ENCODE peak calls at places on chromosomes 13 and 19, in seven cellular contexts. G is GF-D8; T is amygdala; Y is lower leg skin; K is stimulated activated CD8-positive, alpha-beta memory T cell treated with anti-CD3 and anti-CD28 coated beads, Interleukin-12 subunit alpha, Interleukin-12 subunit beta, amount 100 ng/mL, for 4 hours; V is glutamatergic neuron; H is body of pancreas. M is an unnamed sample.

GRCh38 chr19:14320253-14320652 is 61.0 kb upstream of the ADGRE5 start:
- DNase-seq in G (no peak), T (no peak), Y (no peak), K (no peak), V (no peak), H (no peak), M (no peak)

GRCh38 chr13:26475176-26476110 is 82.0 kb upstream of the WASF3 start:
- DNase-seq in G (no peak), T (no peak), Y (no peak), K (no peak), V (no peak), H (no peak), M (no peak)

GRCh38 chr13:39526499-39526898 is 76.5 kb downstream of the LHFPL6 start:
- DNase-seq in G (no peak), T (no peak), Y (no peak), K (no peak), V (no peak), H (no peak), M (no peak)

GRCh38 chr13:42109957-42110356 is 61.5 kb downstream of the DGKH start:
- DNase-seq in G (no peak), T (no peak), Y (no peak), K (no peak), V (no peak), H (no peak), M (no peak)

GRCh38 chr13:42740753-42741152 is 40.6 kb upstream of the FAM216B start:
- DNase-seq in G (no peak), T (peak), Y (peak), K (no peak), V (no peak), H (peak), M (no peak)

GRCh38 chr13:59982631-59983382 is 180.9 kb downstream of the DIAPH3 start:
- DNase-seq in G (no peak), T (no peak), Y (no peak), K (no peak), V (no peak), H (no peak), M (no peak)

GRCh38 chr13:22271963-22272362 is 601.1 kb downstream of the FGF9 start:
- DNase-seq in G (no peak), T (no peak), Y (no peak), K (no peak), V (no peak), H (no peak), M (no peak)

GRCh38 chr13:45702088-45702487 is at the start of gene CBY2:
- DNase-seq in G (no peak), T (no peak), Y (no peak), K (no peak), V (no peak), H (no peak), M (no peak)

GRCh38 chr13:70386919-70387318 is 278.7 kb upstream of the KLHL1 start:
- DNase-seq in G (no peak), T (no peak), Y (no peak), K (no peak), V (no peak), H (no peak), M (no peak)

GRCh38 chr19:32367948-32368536 is 22.6 kb downstream of the ZNF507 start:
- DNase-seq in G (no peak), T (no peak), Y (no peak), K (no peak), V (no peak), H (no peak), M (no peak)

GRCh38 chr19:46737275-46737654 is 8.6 kb upstream of the FKRP start:
- DNase-seq in G (no peak), T (no peak), Y (no peak), K (no peak), V (no peak), H (no peak), M (no peak)

GRCh38 chr19:4624733-4625362 is 14.5 kb upstream of the TNFAIP8L1 start:
- DNase-seq in G (no peak), T (no peak), Y (no peak), K (no peak), V (no peak), H (no peak), M (no peak)

GRCh38 chr19:13053761-13054604 is 48.7 kb downstream of the LYL1 start:
- DNase-seq in G (no peak), T (peak), Y (peak), K (no peak), V (peak), H (peak), M (no peak)

GRCh38 chr13:79901336-79901735 is 420.4 kb downstream of the NDFIP2 start:
- DNase-seq in G (no peak), T (no peak), Y (no peak), K (no peak), V (no peak), H (no peak), M (no peak)

GRCh38 chr19:2139385-2140192 is 11.8 kb downstream of the AP3D1 start:
- DNase-seq in G (no peak), T (no peak), Y (no peak), K (no peak), V (no peak), H (no peak), M (no peak)

GRCh38 chr13:27721681-27722080 is 70.6 kb upstream of the GSX1 start:
- DNase-seq in G (no peak), T (no peak), Y (no peak), K (no peak), V (no peak), H (no peak), M (no peak)

GRCh38 chr19:31944286-31944685 is 401.1 kb upstream of the ZNF507 start:
- DNase-seq in G (no peak), T (no peak), Y (no peak), K (no peak), V (no peak), H (no peak), M (no peak)

GRCh38 chr19:40398417-40399056 is 8.6 kb upstream of the HIPK4 start:
- DNase-seq in G (no peak), T (peak), Y (peak), K (peak), V (peak), H (no peak), M (peak)

GRCh38 chr13:24254151-24254810 is 55.1 kb upstream of the C1QTNF9 start:
- DNase-seq in G (peak), T (no peak), Y (no peak), K (no peak), V (no peak), H (peak), M (no peak)

GRCh38 chr19:11680689-11681302 is 58.0 kb downstream of the ZNF823 start:
- DNase-seq in G (no peak), T (no peak), Y (no peak), K (no peak), V (no peak), H (no peak), M (no peak)

GRCh38 chr19:35114656-35115537 is 726 bp upstream of the FXYD3 start:
- DNase-seq in G (no peak), T (peak), Y (peak), K (peak), V (peak), H (peak), M (peak)

GRCh38 chr19:21432590-21432989 is 35.7 kb downstream of the ZNF493 start:
- DNase-seq in G (no peak), T (no peak), Y (no peak), K (no peak), V (no peak), H (peak), M (no peak)

GRCh38 chr19:496333-496634 is at the start of gene MADCAM1:
- DNase-seq in G (no peak), T (no peak), Y (no peak), K (no peak), V (no peak), H (no peak), M (no peak)

GRCh38 chr13:93003531-93003930 is 223.1 kb upstream of the GPC6 start:
- DNase-seq in G (no peak), T (no peak), Y (no peak), K (no peak), V (no peak), H (no peak), M (no peak)

GRCh38 chr13:85529216-85529590 is 270.0 kb downstream of the SLITRK6 start:
- DNase-seq in G (no peak), T (no peak), Y (no peak), K (no peak), V (no peak), H (no peak), M (no peak)

GRCh38 chr19:15114153-15114540 is 6.9 kb downstream of the SYDE1 start:
- DNase-seq in G (no peak), T (no peak), Y (no peak), K (no peak), V (no peak), H (no peak), M (no peak)

GRCh38 chr13:21717817-21718216 is 46.9 kb downstream of the FGF9 start:
- DNase-seq in G (no peak), T (no peak), Y (no peak), K (no peak), V (no peak), H (no peak), M (no peak)

GRCh38 chr13:72146816-72147215 is 279.8 kb upstream of the DACH1 start:
- DNase-seq in G (no peak), T (no peak), Y (no peak), K (no peak), V (no peak), H (no peak), M (no peak)

GRCh38 chr13:35160921-35161320 is 218.9 kb downstream of the NBEA start:
- DNase-seq in G (no peak), T (no peak), Y (no peak), K (no peak), V (no peak), H (no peak), M (no peak)

GRCh38 chr13:52999093-52999696 is 29.4 kb upstream of the OLFM4 start:
- DNase-seq in G (no peak), T (no peak), Y (no peak), K (no peak), V (no peak), H (no peak), M (no peak)

GRCh38 chr19:17385878-17386611 is 8.0 kb downstream of the CCDC194 start:
- DNase-seq in G (no peak), T (peak), Y (no peak), K (no peak), V (peak), H (peak), M (peak)

GRCh38 chr19:18865973-18866799 is 29.8 kb downstream of the CERS1 start:
- DNase-seq in G (no peak), T (peak), Y (no peak), K (peak), V (peak), H (peak), M (peak)

GRCh38 chr19:54551950-54552912 is 21.4 kb upstream of the LILRA2 start:
- DNase-seq in G (peak), T (peak), Y (no peak), K (no peak), V (no peak), H (peak), M (no peak)

GRCh38 chr19:29704562-29705558 is 10.2 kb downstream of the C19orf12 start:
- DNase-seq in G (no peak), T (no peak), Y (no peak), K (no peak), V (no peak), H (no peak), M (no peak)

GRCh38 chr19:35073941-35074340 is 32.4 kb downstream of the HPN start:
- DNase-seq in G (no peak), T (no peak), Y (no peak), K (no peak), V (no peak), H (no peak), M (no peak)

GRCh38 chr13:27794075-27794691 is 1.9 kb downstream of the GSX1 start:
- DNase-seq in G (no peak), T (no peak), Y (no peak), K (no peak), V (peak), H (no peak), M (no peak)

GRCh38 chr13:110330491-110331001 is 23.5 kb downstream of the COL4A2 start:
- DNase-seq in G (no peak), T (no peak), Y (no peak), K (no peak), V (no peak), H (no peak), M (no peak)